ENCODE peak calls at places on chromosomes 7 and 10, in four cellular contexts. Q is left ventricle myocardium inferior, D is mucosa of descending colon, K is tibial artery. L is an unnamed sample.

GRCh38 chr10:131675104-131675503 is 225.7 kb upstream of the PPP2R2D start:
- DNase-seq in Q (no peak), D (no peak), K (no peak), L (no peak)

GRCh38 chr7:130394421-130395188 is 14.3 kb downstream of the CPA1 start:
- DNase-seq in Q (no peak), D (no peak), K (no peak), L (no peak)

GRCh38 chr7:74300951-74301350 is 11.7 kb downstream of the CLIP2 start:
- DNase-seq in Q (no peak), D (no peak), K (no peak), L (no peak)

GRCh38 chr7:64625114-64626082 is 40.5 kb upstream of the ZNF107 start:
- DNase-seq in Q (no peak), D (no peak), K (no peak), L (no peak)

GRCh38 chr10:78626471-78626870 is 442.3 kb upstream of the ZMIZ1 start:
- DNase-seq in Q (no peak), D (no peak), K (no peak), L (no peak)

GRCh38 chr7:19106308-19107141 is 10.9 kb downstream of the TWIST1 start:
- DNase-seq in Q (no peak), D (no peak), K (no peak), L (peak; percentile 41)

GRCh38 chr7:73828107-73828803 is 2.5 kb upstream of the CLDN4 start:
- DNase-seq in Q (no peak), D (peak; percentile 93), K (no peak), L (no peak)

GRCh38 chr7:41006591-41006990 is 696.3 kb downstream of the INHBA start:
- DNase-seq in Q (no peak), D (no peak), K (no peak), L (no peak)

GRCh38 chr10:14182781-14183180 is 147.9 kb downstream of the FRMD4A start:
- DNase-seq in Q (no peak), D (no peak), K (no peak), L (no peak)

GRCh38 chr10:14190702-14191101 is 140.0 kb downstream of the FRMD4A start:
- DNase-seq in Q (no peak), D (no peak), K (no peak), L (no peak)

GRCh38 chr10:14184841-14185500 is 145.8 kb downstream of the FRMD4A start:
- DNase-seq in Q (no peak), D (peak; percentile 16), K (no peak), L (no peak)

GRCh38 chr10:14185501-14186045 is 145.2 kb downstream of the FRMD4A start:
- DNase-seq in Q (no peak), D (no peak), K (no peak), L (peak; percentile 59)

GRCh38 chr10:14186245-14186644 is 144.5 kb downstream of the FRMD4A start:
- DNase-seq in Q (no peak), D (no peak), K (no peak), L (no peak)
- TF ChIP-seq CTCF in Q (no peak), D (no peak), K (no peak), L (peak; percentile 42)

GRCh38 chr10:52066383-52066782 is 247.7 kb upstream of the DKK1 start:
- DNase-seq in Q (no peak), D (no peak), K (no peak), L (peak; percentile 21)
- TF ChIP-seq CTCF in Q (no peak), D (no peak), K (no peak), L (no peak)

DNA sequence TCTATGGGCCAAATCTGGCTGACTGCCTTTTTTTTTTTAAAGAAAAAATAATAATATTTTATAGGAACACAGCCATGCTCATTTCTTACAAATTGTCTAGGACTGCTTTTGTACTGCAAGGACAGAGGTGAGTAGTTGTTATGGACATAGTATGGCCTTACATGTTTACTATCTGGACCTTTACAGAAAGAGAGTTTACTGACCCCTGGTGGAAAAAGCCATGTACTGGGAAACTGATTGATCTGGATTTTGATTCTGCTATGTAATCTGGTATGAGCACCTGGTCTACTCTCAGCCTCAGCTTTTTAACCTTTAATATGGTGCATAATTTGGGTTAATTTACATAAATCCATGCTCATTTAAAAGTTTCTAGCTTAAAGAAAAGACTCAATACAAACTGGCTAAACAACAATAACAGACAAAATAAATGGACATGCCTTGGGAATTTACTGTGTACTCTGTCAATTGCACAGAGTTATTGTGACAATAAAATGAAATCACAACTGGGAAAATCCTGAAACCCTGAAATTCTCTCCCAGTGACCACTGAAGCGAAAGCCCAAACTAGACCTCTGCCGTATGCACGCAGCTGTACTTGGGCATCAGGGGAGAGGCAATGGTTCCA is 260.7 kb downstream of the BMPER start:
- DNase-seq in Q (no peak), D (peak; percentile 24), K (no peak), L (peak; percentile 5)
- TF ChIP-seq CTCF in Q (peak; percentile 54), D (no peak), K (peak; percentile 40), L (peak; percentile 72)

GRCh38 chr10:119166564-119166963 is 1.1 kb upstream of the SFXN4 start:
- DNase-seq in Q (no peak), D (no peak), K (peak; percentile 57), L (peak; percentile 16)

GRCh38 chr10:119167041-119167440 is 1.5 kb upstream of the SFXN4 start:
- DNase-seq in Q (no peak), D (no peak), K (no peak), L (no peak)

GRCh38 chr10:119162693-119163092 is 2.8 kb downstream of the SFXN4 start:
- DNase-seq in Q (no peak), D (no peak), K (no peak), L (no peak)

GRCh38 chr10:119166111-119166500 is 592 bp upstream of the SFXN4 start:
- DNase-seq in Q (no peak), D (no peak), K (peak; percentile 49), L (no peak)

DNA sequence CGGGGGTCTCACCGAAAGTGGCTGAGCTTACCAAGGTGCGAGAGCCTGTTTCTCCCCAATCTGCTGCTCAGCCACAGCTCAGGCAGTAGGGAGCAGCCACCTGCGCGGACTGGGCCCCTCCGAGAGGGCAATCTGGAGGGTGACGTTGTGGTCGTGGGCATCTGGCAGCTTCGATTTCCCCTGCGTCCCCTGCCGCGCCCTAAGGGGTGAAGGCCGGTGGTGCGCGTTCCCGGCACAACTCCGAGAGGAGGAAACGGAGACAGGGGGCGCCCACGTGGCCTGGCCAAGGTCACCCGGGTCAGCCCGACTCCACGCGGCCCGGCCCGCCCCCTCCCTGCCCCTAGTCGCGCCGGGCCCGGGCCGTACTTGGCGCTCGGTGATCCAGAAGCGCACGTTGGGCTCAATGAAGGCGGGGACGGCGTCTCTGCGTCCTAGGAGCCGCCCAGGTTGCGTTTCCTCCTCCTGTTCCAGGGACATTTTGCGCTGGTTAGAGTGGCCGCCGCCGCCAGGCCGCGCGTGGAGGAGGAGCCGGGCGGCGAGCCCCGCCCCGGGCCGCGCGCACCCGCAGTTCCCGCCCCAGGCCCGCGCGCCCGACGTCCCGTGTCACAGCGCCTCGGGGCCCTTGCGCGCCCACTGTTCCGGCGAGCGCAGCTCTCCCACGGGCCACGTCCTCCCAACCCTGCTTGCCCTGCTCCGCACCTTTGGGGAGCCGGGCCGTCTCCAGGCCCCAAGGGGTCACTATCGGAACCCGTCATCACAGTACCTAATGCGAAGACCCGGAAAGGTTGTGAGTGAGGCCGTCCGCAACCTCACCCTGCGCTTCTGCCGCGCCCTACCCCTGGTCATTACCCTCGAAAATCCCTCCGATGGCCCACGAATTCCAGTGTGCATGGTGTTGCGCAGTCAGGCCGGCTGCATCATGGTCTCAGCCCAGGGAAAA is at the start of gene SFXN4:
- DNase-seq in Q (peak; percentile 86), D (peak; percentile 85), K (peak; percentile 90), L (peak; percentile 70)
- TF ChIP-seq CTCF in Q (peak; percentile 17), D (no peak), K (no peak), L (no peak)

GRCh38 chr10:117741524-117741923 is 199.0 kb downstream of the EMX2 start:
- DNase-seq in Q (no peak), D (no peak), K (no peak), L (no peak)
- TF ChIP-seq CTCF in Q (no peak), D (no peak), K (no peak), L (peak; percentile 62)

DNA sequence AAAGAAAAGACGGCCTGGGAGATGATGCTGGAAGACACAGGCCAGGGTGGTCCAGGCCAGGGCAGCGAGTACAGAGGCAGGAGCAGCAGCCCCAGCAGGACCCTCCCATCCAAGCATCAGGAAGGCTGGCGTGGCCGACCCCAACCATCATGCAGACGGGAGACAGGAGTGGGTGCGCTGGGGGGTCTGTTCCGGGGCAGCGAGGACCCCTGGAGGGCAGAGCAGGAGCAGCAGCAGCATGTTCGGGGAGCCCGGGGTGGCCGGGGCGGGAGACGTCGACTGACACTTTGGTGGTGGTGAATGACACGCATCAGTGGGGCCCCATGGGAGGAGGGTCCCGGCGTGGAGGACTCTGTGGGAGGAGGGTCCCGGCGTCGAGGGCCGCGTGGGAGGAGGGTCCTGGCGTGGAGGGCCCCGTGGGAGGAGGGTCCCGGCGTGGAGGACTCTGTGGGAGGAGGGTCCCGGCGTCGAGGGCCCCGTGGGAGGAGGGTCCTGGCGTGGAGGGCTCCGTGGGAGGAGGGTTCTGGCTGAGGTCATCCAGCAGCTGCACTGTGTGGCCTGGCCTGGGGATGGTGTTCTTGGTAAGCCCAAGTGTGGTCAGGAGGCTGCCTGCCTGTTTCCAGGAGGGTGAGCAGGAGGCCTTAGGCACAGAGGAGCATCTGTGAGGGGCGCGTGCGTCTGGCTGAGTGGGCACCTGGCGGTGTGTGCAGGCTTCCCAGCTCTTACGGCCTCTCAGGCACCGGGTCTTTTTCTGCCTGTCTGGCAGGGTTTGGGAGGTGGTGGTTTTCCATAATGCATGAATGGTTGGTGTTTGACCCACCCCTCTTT is 38.9 kb downstream of the FAM20C start:
- DNase-seq in Q (no peak), D (no peak), K (no peak), L (peak; percentile 25)
- TF ChIP-seq CTCF in Q (peak; percentile 27), D (no peak), K (no peak), L (peak; percentile 27)

DNA sequence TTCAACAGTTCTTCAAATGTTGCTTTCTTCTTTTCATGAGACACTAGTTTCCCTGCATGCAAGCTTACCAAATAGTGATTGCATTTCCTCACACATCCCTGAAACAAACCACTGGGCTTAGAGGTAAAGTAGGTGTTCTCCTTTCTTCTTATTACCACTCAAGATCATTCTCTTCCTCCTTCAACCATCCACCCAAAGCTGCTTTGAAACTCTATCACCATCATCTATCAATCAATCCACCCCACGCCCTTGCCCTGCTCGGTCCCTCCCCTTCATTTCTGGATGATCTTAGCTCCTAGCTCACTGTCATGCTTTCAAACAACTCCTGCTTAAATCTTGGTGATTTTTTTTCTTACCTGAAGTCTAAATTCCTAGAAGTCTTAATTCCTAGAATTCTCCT is 18.9 kb downstream of the HYCC1 start:
- DNase-seq in Q (no peak), D (no peak), K (no peak), L (no peak)
- TF ChIP-seq CTCF in Q (no peak), D (no peak), K (no peak), L (no peak)

DNA sequence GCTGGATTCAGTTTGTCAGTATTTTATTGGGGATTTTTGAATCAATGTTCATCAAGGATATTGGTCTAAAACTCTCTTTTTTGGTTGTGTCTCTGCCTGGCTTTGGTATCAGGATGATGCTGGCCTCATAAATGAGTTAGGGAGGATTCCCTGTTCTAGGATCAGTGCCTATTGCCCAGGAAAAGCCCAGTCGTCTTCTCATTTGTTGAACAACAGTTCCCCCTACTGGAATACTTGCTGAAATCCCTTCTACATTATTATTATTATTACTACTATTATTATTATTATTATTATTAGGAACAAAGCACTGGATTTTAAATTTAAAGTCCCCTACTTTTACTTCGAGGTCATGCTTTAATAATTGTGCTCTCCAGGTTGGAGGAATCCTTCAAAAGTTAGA is 528.9 kb downstream of the MAGI2 start:
- DNase-seq in Q (no peak), D (no peak), K (no peak), L (peak; percentile 4)
- TF ChIP-seq CTCF in Q (peak; percentile 26), D (no peak), K (peak; percentile 23), L (peak; percentile 66)